ENCODE peak calls at places on chromosomes 12 and 14, in ten cellular contexts. L is GM13977; K is activated CD8-positive, alpha-beta memory T cell treated with anti-CD3 and anti-CD28 coated beads for 24 hours; Z is lower leg skin; Y is iris pigment epithelial cell; C is cortex of kidney; B is caudate nucleus; R is fibroblast of lung; H is neural crest cell; E is psoas muscle. Q is an unnamed sample.

GRCh38 chr12:52044284-52044983 is 6.8 kb upstream of the NR4A1 start:
- DNase-seq in H (no peak), C (no peak), B (peak), E (peak), R (peak), L (no peak), Z (peak), K (no peak), Y (no peak), Q (no peak)

GRCh38 chr12:123886931-123887582 is 85.6 kb downstream of the CCDC92 start:
- DNase-seq in B (no peak), Y (no peak), Z (no peak), E (no peak), C (no peak), L (no peak), R (no peak), K (no peak), H (no peak), Q (no peak)

GRCh38 chr14:88364710-88365413 is 20.6 kb upstream of the SPATA7 start:
- DNase-seq in L (no peak), E (no peak), C (no peak), B (no peak), K (no peak), H (no peak), R (no peak), Y (no peak), Z (no peak), Q (no peak)

GRCh38 chr12:4272014-4272975 is 1.3 kb upstream of the CCND2 start:
- DNase-seq in E (peak), K (peak), C (no peak), L (peak), B (peak), R (peak), Y (peak), Z (peak), H (peak), Q (peak)

GRCh38 chr12:23174917-23175316 is 549.9 kb downstream of the ETNK1 start:
- DNase-seq in R (no peak), H (no peak), L (no peak), E (no peak), C (no peak), K (no peak), Y (no peak), B (no peak), Z (no peak), Q (no peak)

GRCh38 chr14:51855234-51855633 is 5.2 kb upstream of the GNG2 start:
- DNase-seq in H (no peak), B (no peak), Z (no peak), K (no peak), Y (peak), R (peak), L (no peak), E (no peak), C (no peak), Q (no peak)

GRCh38 chr12:3483089-3483488 is 7.9 kb upstream of the PRMT8 start:
- DNase-seq in C (no peak), H (no peak), Z (no peak), R (no peak), Y (no peak), K (no peak), B (no peak), E (no peak), L (no peak), Q (no peak)

GRCh38 chr12:132604108-132605054 is 6.0 kb downstream of the LRCOL1 start:
- DNase-seq in L (no peak), R (no peak), K (no peak), Z (no peak), B (no peak), E (peak), H (no peak), Y (no peak), C (no peak), Q (no peak)

GRCh38 chr12:53482626-53483165 is 16.6 kb downstream of the MAP3K12 start:
- DNase-seq in C (no peak), R (no peak), B (no peak), L (no peak), E (peak), K (no peak), H (no peak), Z (no peak), Y (no peak), Q (no peak)

GRCh38 chr12:112046003-112046402 is 32.8 kb downstream of the ERP29 start:
- DNase-seq in K (no peak), L (no peak), B (no peak), Y (no peak), H (no peak), E (no peak), R (no peak), C (no peak), Z (no peak), Q (no peak)

GRCh38 chr14:92940543-92940942 is 17.6 kb downstream of the CHGA start:
- DNase-seq in Z (no peak), R (no peak), E (no peak), H (no peak), Y (no peak), B (no peak), C (no peak), K (no peak), L (no peak), Q (no peak)

GRCh38 chr14:75566321-75566720 is 12.1 kb upstream of the FLVCR2 start:
- DNase-seq in K (peak), R (no peak), E (no peak), B (no peak), C (no peak), H (no peak), Y (no peak), L (peak), Z (no peak), Q (no peak)

GRCh38 chr12:132776816-132777568 is 15.4 kb upstream of the ANKLE2 start:
- DNase-seq in L (no peak), R (peak), B (peak), K (no peak), C (no peak), E (peak), Y (peak), H (no peak), Z (no peak), Q (no peak)

GRCh38 chr12:14394317-14395058 is 29.0 kb downstream of the ATF7IP start:
- DNase-seq in E (no peak), L (peak), Y (peak), H (peak), B (no peak), C (no peak), Z (no peak), R (peak), K (no peak), Q (peak)

GRCh38 chr12:104226672-104227071 is 11.1 kb downstream of the TXNRD1 start:
- DNase-seq in B (no peak), H (no peak), Z (no peak), L (no peak), K (no peak), R (peak), C (no peak), Y (peak), E (no peak), Q (no peak)

GRCh38 chr12:131007794-131008460 is 54.2 kb downstream of the ADGRD1 start:
- DNase-seq in C (no peak), Z (no peak), K (no peak), R (no peak), E (no peak), L (no peak), B (no peak), Y (no peak), H (no peak), Q (no peak)

GRCh38 chr12:1826867-1827705 is 6.7 kb downstream of the LRTM2 start:
- DNase-seq in K (no peak), Y (no peak), E (peak), H (no peak), L (no peak), R (no peak), C (no peak), Z (no peak), B (no peak), Q (no peak)

GRCh38 chr12:104958946-104959841 is 1.1 kb upstream of the SLC41A2 start:
- DNase-seq in B (no peak), H (no peak), Z (no peak), E (no peak), K (peak), R (peak), C (no peak), L (no peak), Y (peak), Q (no peak)

GRCh38 chr14:59280961-59281360 is 92.5 kb downstream of the DAAM1 start:
- DNase-seq in B (no peak), H (no peak), Z (no peak), Y (no peak), R (no peak), E (no peak), L (no peak), C (no peak), K (no peak), Q (no peak)

GRCh38 chr12:121933522-121934317 is 15.3 kb downstream of the CFAP251 start:
- DNase-seq in L (no peak), E (no peak), R (peak), Z (no peak), Y (peak), B (no peak), C (no peak), K (no peak), H (no peak), Q (no peak)

GRCh38 chr12:131830335-131831020 is 2.3 kb downstream of the MMP17 start:
- DNase-seq in Y (peak), Z (peak), B (peak), C (no peak), E (peak), R (peak), K (peak), H (peak), L (peak), Q (peak)

GRCh38 chr14:33642080-33642479 is 308.8 kb downstream of the EGLN3 start:
- DNase-seq in B (no peak), E (no peak), K (no peak), Z (no peak), C (no peak), Y (no peak), H (no peak), L (no peak), R (no peak), Q (no peak)

GRCh38 chr14:20494935-20495766 is 10.2 kb upstream of the RNASE10 start:
- DNase-seq in C (no peak), K (no peak), Y (peak), R (peak), E (no peak), B (no peak), Z (no peak), H (no peak), L (no peak), Q (no peak)

GRCh38 chr14:66624319-66624937 is 116.5 kb downstream of the GPHN start:
- DNase-seq in B (no peak), Y (peak), Z (peak), C (no peak), K (no peak), R (peak), E (peak), L (peak), H (peak), Q (peak)

GRCh38 chr14:38065101-38065762 is 142.5 kb upstream of the SSTR1 start:
- DNase-seq in K (peak), R (no peak), Y (no peak), Z (no peak), L (no peak), H (no peak), C (no peak), E (no peak), B (no peak), Q (no peak)

GRCh38 chr14:68458840-68459469 is 333.9 kb downstream of the ZFP36L1 start:
- DNase-seq in L (no peak), C (no peak), K (no peak), B (no peak), R (peak), Y (peak), E (peak), Z (no peak), H (no peak), Q (no peak)

GRCh38 chr12:50699940-50700339 is 64.0 kb upstream of the ATF1 start:
- DNase-seq in Y (no peak), H (no peak), B (no peak), L (no peak), C (no peak), R (no peak), K (no peak), E (no peak), Z (no peak), Q (no peak)

GRCh38 chr12:46908936-46909635 is 83.3 kb upstream of the SLC38A4 start:
- DNase-seq in Y (no peak), H (no peak), K (no peak), E (no peak), L (no peak), C (no peak), B (no peak), R (no peak), Z (no peak), Q (no peak)

GRCh38 chr12:104422441-104422840 is 34.3 kb upstream of the CHST11 start:
- DNase-seq in C (no peak), K (no peak), B (no peak), Y (no peak), R (peak), L (no peak), H (no peak), E (no peak), Z (no peak), Q (no peak)

GRCh38 chr12:113416091-113416754 is 6.0 kb upstream of the SDSL start:
- DNase-seq in L (no peak), E (no peak), Y (peak), C (no peak), K (no peak), H (no peak), R (no peak), Z (no peak), B (no peak), Q (peak)

GRCh38 chr14:74907744-74908143 is 15.3 kb downstream of the RPS6KL1 start:
- DNase-seq in Z (no peak), Y (no peak), K (no peak), E (no peak), R (no peak), H (no peak), C (no peak), L (no peak), B (no peak), Q (no peak)

GRCh38 chr12:130357729-130358330 is 20.1 kb downstream of the PIWIL1 start:
- DNase-seq in K (no peak), R (no peak), H (no peak), E (no peak), L (no peak), C (no peak), Z (no peak), Y (no peak), B (no peak), Q (no peak)

GRCh38 chr14:96705422-96706092 is 91.6 kb upstream of the VRK1 start:
- DNase-seq in R (no peak), B (no peak), Z (no peak), C (no peak), E (no peak), L (no peak), Y (no peak), K (no peak), H (no peak), Q (no peak)

GRCh38 chr12:113066806-113067400 is 10.4 kb downstream of the DTX1 start:
- DNase-seq in Y (no peak), K (no peak), C (no peak), Z (no peak), R (no peak), L (no peak), B (peak), H (no peak), E (no peak), Q (peak)

GRCh38 chr12:93743999-93744689 is 67.0 kb downstream of the CRADD start:
- DNase-seq in C (no peak), H (no peak), B (no peak), L (no peak), R (no peak), Z (no peak), Y (no peak), E (no peak), K (no peak), Q (no peak)

GRCh38 chr14:77272261-77272660 is 1.3 kb upstream of the NGB start:
- DNase-seq in C (no peak), Z (no peak), Y (no peak), R (no peak), K (no peak), B (no peak), E (no peak), H (no peak), L (no peak), Q (no peak)

GRCh38 chr12:132161046-132161781 is 17.0 kb downstream of the NOC4L start:
- DNase-seq in R (peak), Y (peak), E (no peak), Z (no peak), L (no peak), B (no peak), K (no peak), C (no peak), H (no peak), Q (no peak)

GRCh38 chr12:93759512-93760081 is 82.4 kb downstream of the CRADD start:
- DNase-seq in Z (no peak), R (no peak), B (no peak), Y (no peak), C (no peak), L (no peak), K (no peak), E (no peak), H (no peak), Q (no peak)

GRCh38 chr14:28101992-28102391 is 664.6 kb upstream of the FOXG1 start:
- DNase-seq in L (no peak), K (no peak), R (peak), C (no peak), B (no peak), E (no peak), H (no peak), Z (no peak), Y (no peak), Q (no peak)

Q was measured in B cell.